ENCODE peak calls at places on chromosomes 11 and 22, in six cellular contexts. T, L, U, D, F and H are unnamed samples. For H3K36me3, the result is how much of the 10 kb centered on the place peaks cover.

GRCh38 chr11:35907648-35908431 is 36.0 kb upstream of the LDLRAD3 start:
- DNase-seq in D (no peak), L (no peak), T (no peak), U (no peak), F (no peak), H (no peak)

GRCh38 chr11:955154-956049 is 29.7 kb downstream of the AP2A2 start:
- DNase-seq in F (no peak), U (no peak), L (no peak), D (no peak), T (no peak), H (no peak)

GRCh38 chr22:42439821-42440674 is 7.8 kb upstream of the NFAM1 start:
- DNase-seq in L (peak), D (no peak), F (peak), U (no peak), T (peak), H (peak)

GRCh38 chr11:118113031-118113430 is 26.3 kb upstream of the SMIM35 start:
- DNase-seq in T (no peak), F (no peak), U (no peak), D (no peak), L (peak), H (peak)

GRCh38 chr11:77413850-77414249 is 60.0 kb downstream of the PAK1 start:
- DNase-seq in L (no peak), U (no peak), D (no peak), F (no peak), T (no peak), H (no peak)

GRCh38 chr11:94303884-94304459 is 408 bp upstream of the IZUMO1R start:
- DNase-seq in L (no peak), D (no peak), F (no peak), T (no peak), U (no peak), H (no peak)

GRCh38 chr11:68354181-68354872 is 41.9 kb downstream of the LRP5 start:
- DNase-seq in L (peak), U (peak), F (peak), D (no peak), T (peak), H (peak)

GRCh38 chr22:30344447-30345200 is 12.1 kb downstream of the SF3A1 start:
- DNase-seq in F (no peak), D (no peak), L (no peak), T (no peak), U (no peak), H (no peak)

GRCh38 chr11:71951741-71952310 is 23.0 kb downstream of the RNF121 start:
- DNase-seq in F (no peak), D (no peak), L (no peak), U (no peak), T (no peak), H (no peak)

GRCh38 chr22:46801826-46802607 is 39.6 kb downstream of the TBC1D22A start:
- DNase-seq in D (no peak), T (peak), U (peak), L (peak), F (no peak), H (peak)

GRCh38 chr22:46320716-46321386 is 14.7 kb upstream of the TRMU start:
- DNase-seq in D (no peak), L (no peak), F (no peak), U (no peak), T (no peak), H (no peak)

GRCh38 chr11:114790910-114791309 is 112.6 kb downstream of the NXPE2 start:
- DNase-seq in U (no peak), D (no peak), L (no peak), F (no peak), T (no peak), H (no peak)

GRCh38 chr22:49331878-49332277 is 495.8 kb downstream of the BRD1 start:
- DNase-seq in L (no peak), F (no peak), U (peak), T (peak), D (no peak), H (peak)

GRCh38 chr11:35155677-35156076 is 16.7 kb downstream of the CD44 start:
- DNase-seq in U (no peak), F (no peak), T (no peak), L (no peak), D (no peak), H (no peak)

GRCh38 chr22:28329582-28330073 is 350.0 kb downstream of the TTC28 start:
- DNase-seq in T (no peak), U (no peak), F (no peak), D (no peak), L (no peak), H (no peak)

GRCh38 chr11:19769820-19770219 is 57.2 kb downstream of the NAV2 start:
- DNase-seq in D (no peak), U (no peak), L (no peak), F (no peak), T (no peak), H (no peak)

GRCh38 chr11:123665321-123665720 is 10.9 kb upstream of the SCN3B start:
- DNase-seq in F (no peak), L (no peak), U (no peak), T (no peak), D (no peak), H (no peak)

GRCh38 chr11:10197091-10197490 is 96.9 kb downstream of the SBF2 start:
- DNase-seq in F (no peak), D (no peak), L (no peak), U (no peak), T (no peak), H (no peak)

GRCh38 chr22:37486224-37486845 is at the start of gene MFNG:
- DNase-seq in U (peak), D (peak), T (peak), L (peak), F (peak), H (peak)

GRCh38 chr11:76698321-76699043 is 27.9 kb upstream of the LRRC32 start:
- DNase-seq in T (no peak), F (no peak), U (no peak), L (no peak), D (no peak), H (no peak)

GRCh38 chr11:95150977-95151684 is 61.5 kb downstream of the ENDOD1 start:
- DNase-seq in F (peak), T (peak), U (peak), L (peak), D (peak), H (peak)

GRCh38 chr11:13859986-13860385 is 102.5 kb upstream of the SPON1 start:
- DNase-seq in T (no peak), L (no peak), D (no peak), U (no peak), F (no peak), H (no peak)

GRCh38 chr11:12704049-12704448 is 29.8 kb downstream of the TEAD1 start:
- DNase-seq in D (no peak), T (no peak), F (no peak), L (no peak), U (no peak), H (no peak)

GRCh38 chr11:98300777-98301176 is 720.0 kb upstream of the CNTN5 start:
- DNase-seq in U (no peak), D (no peak), L (no peak), T (no peak), F (no peak), H (no peak)

GRCh38 chr11:91966368-91966767 is 258.2 kb upstream of the FAT3 start:
- DNase-seq in D (no peak), L (no peak), F (no peak), T (no peak), U (no peak), H (no peak)

GRCh38 chr22:23243006-23243573 is 62.8 kb downstream of the BCR start:
- DNase-seq in F (peak), T (no peak), D (no peak), L (no peak), U (no peak), H (no peak)

DNA sequence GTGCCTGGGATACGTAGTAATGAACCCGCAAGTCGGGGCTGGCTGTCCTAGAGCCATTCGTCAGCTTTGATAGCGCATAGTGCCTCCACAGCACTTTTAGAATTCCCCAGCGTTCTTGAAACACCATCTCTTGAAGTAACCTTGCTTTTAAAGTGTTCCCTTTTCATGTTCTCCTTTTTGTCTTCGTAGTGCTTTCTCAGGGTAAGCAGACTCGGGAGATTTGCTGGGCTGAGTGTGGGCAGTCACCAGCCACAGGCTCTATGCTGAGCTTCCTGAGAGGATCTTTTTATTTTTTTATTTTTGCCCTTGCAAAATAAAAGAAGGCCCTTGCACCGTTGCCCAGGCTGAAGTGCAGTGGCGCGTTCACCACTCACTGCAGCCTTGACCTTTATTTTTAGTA is 39.5 kb upstream of the CTTN start:
- DNase-seq in U (no peak), T (peak), F (no peak), L (no peak), D (no peak), H (no peak)
- H3K36me3 ChIP-seq in U (under half), T (half or more), F (half or more), L (half or more), D (under half), H (half or more)

DNA sequence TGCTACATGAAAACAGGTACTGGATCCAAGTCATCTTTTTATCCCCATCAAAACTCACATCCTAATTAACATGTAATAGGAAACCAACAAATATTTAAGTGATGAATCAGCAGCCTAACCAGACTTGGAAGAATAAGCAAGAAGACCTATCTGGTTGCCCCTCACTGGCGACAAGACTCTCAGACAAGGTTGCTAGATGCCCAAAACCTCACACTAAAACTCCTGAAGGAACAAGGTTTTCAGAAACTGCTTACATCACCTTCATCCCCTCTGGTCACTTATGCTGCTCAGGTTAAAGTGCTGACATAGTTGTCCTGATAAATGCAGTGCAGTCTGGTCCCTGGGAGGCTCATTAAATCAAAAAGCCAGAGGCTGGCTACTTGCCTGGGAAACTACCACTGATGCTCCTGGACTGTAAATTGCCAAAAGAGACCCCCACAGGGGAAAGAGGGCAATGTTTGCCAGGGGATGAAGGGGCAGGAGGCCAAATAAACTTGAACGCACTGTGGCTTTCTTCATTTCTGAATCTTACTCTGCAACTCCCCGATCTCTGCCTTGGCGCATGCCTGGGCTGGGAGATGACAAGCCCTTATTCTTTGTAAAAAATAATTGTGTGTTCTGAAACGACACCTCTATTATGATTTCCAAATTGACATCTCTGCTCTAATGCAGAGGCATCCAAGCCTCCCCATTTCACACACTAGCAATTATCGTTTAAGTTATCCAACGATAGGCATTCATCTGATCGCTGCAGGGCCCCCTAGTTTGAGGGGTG is 72.7 kb downstream of the AMBRA1 start:
- DNase-seq in F (no peak), U (no peak), T (no peak), L (no peak), D (no peak), H (no peak)
- H3K27ac ChIP-seq in F (no peak), U (no peak), T (no peak), L (no peak), D (no peak), H (no peak)

GRCh38 chr22:21965762-21966288 is 13.2 kb upstream of the PPM1F start:
- DNase-seq in D (no peak), L (no peak), F (no peak), U (no peak), T (no peak), H (no peak)
- H3K36me3 ChIP-seq in D (under half), L (half or more), F (half or more), U (under half), T (half or more), H (half or more)

DNA sequence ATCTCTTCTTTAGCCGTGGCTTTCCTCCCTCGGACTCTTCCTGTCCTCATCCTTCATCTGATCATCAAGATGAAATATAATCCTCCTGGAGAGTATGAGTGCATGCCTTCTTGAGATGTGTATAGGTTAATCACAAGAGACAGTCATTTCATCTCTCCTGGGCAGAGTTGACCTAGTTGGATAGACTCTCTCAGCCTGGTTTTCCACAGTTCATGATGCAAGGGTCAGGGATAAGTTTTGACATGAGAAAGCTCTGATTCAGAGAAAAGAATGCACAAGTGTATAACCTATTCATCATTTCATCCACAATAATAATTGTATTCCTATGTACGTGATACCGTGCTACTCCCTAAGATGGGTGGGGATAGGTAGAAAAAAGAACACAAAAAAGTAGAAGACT is 33.2 kb upstream of the CCDC90B start:
- DNase-seq in F (no peak), T (no peak), L (no peak), D (no peak), U (no peak), H (no peak)
- H3K27ac ChIP-seq in F (no peak), T (no peak), L (no peak), D (no peak), U (no peak), H (no peak)

DNA sequence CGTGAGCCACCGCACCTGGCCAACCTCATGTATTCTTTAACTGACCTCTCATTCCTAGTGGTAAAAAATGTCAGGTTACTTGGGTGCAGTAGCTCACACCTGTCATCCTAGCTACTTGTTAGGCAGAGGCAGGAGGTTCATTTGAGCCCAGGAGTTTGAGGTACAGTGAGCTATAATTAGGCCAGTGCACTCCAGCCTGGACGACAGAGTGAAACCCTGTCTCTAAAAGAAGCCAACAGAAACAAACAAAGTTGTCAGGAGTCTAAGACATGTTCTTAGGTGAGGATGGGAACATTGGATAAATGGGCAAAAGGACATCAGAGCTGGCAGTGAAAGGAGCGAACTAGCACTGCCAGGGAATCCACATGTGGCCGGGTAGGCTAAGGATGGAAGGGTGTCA is 18.1 kb downstream of the MADD start:
- DNase-seq in T (no peak), D (no peak), L (peak), F (no peak), U (no peak), H (no peak)
- H3K36me3 ChIP-seq in T (half or more), D (under half), L (half or more), F (half or more), U (under half), H (half or more)